ENCODE peak calls at places on chromosome 16, in six cellular contexts. G is ACHN, N is C1 segment of cervical spinal cord, W is glutamatergic neuron, P is AG09309, V is left lung. X is an unnamed sample.

GRCh38 chr16:27330542-27330941 is 16.8 kb downstream of the IL4R start:
- DNase-seq in G (no peak), N (no peak), W (no peak), P (peak; percentile 91), V (peak; percentile 73), X (no peak)

GRCh38 chr16:77618011-77618410 is 104.3 kb upstream of the NUDT7 start:
- DNase-seq in G (no peak), N (no peak), W (no peak), P (no peak), V (no peak), X (no peak)

GRCh38 chr16:66552288-66553143 is at the start of gene CKLF:
- DNase-seq in G (peak; percentile 93), N (peak; percentile 93), W (peak; percentile 89), P (peak; percentile 31), V (peak; percentile 88), X (peak; percentile 65)

GRCh38 chr16:12229759-12230594 is 253.4 kb downstream of the SNX29 start:
- DNase-seq in G (no peak), N (no peak), W (no peak), P (peak; percentile 28), V (no peak), X (peak; percentile 56)

GRCh38 chr16:70754874-70755600 is 45.9 kb downstream of the VAC14 start:
- DNase-seq in G (no peak), N (peak; percentile 41), W (no peak), P (no peak), V (no peak), X (no peak)

GRCh38 chr16:46884513-46885293 is 541 bp downstream of the GPT2 start:
- DNase-seq in G (peak; percentile 22), N (peak; percentile 60), W (peak; percentile 48), P (no peak), V (no peak), X (no peak)

GRCh38 chr16:66020642-66021041 is 345.8 kb upstream of the CDH5 start:
- DNase-seq in G (no peak), N (no peak), W (no peak), P (no peak), V (no peak), X (peak; percentile 49)

GRCh38 chr16:68396481-68396880 is 51.8 kb downstream of the SMPD3 start:
- DNase-seq in G (peak; percentile 51), N (peak; percentile 10), W (no peak), P (peak; percentile 31), V (peak; percentile 28), X (no peak)

GRCh38 chr16:56832768-56833167 is 32.2 kb upstream of the SLC12A3 start:
- DNase-seq in G (no peak), N (no peak), W (no peak), P (no peak), V (no peak), X (no peak)

GRCh38 chr16:22216191-22216831 is 10.2 kb downstream of the EEF2K start:
- DNase-seq in G (no peak), N (no peak), W (no peak), P (no peak), V (no peak), X (no peak)

GRCh38 chr16:4538067-4538385 is 547 bp downstream of the CDIP1 start:
- DNase-seq in G (no peak), N (no peak), W (no peak), P (no peak), V (no peak), X (no peak)

GRCh38 chr16:6682142-6682811 is 650.4 kb upstream of the RBFOX1 start:
- DNase-seq in G (peak; percentile 51), N (peak; percentile 14), W (peak; percentile 66), P (no peak), V (no peak), X (no peak)

GRCh38 chr16:49513040-49513439 is 139.4 kb downstream of the C16orf78 start:
- DNase-seq in G (peak; percentile 8), N (no peak), W (no peak), P (no peak), V (no peak), X (no peak)

GRCh38 chr16:30394603-30395154 is 541 bp upstream of the ZNF48 start:
- DNase-seq in G (peak; percentile 33), N (no peak), W (no peak), P (no peak), V (no peak), X (no peak)

GRCh38 chr16:10552998-10553491 is 27.4 kb downstream of the EMP2 start:
- DNase-seq in G (no peak), N (no peak), W (peak; percentile 35), P (no peak), V (peak; percentile 55), X (no peak)

GRCh38 chr16:7350801-7351200 is 18.2 kb downstream of the RBFOX1 start:
- DNase-seq in G (no peak), N (no peak), W (no peak), P (no peak), V (no peak), X (no peak)

GRCh38 chr16:77919761-77920415 is 102.5 kb upstream of the CLEC3A start:
- DNase-seq in G (no peak), N (no peak), W (no peak), P (no peak), V (no peak), X (no peak)

GRCh38 chr16:22189473-22190168 is 16.5 kb upstream of the EEF2K start:
- DNase-seq in G (peak; percentile 46), N (no peak), W (peak; percentile 68), P (no peak), V (peak; percentile 53), X (no peak)

GRCh38 chr16:77306050-77306616 is 106.9 kb downstream of the SYCE1L start:
- DNase-seq in G (no peak), N (no peak), W (no peak), P (no peak), V (no peak), X (no peak)

GRCh38 chr16:53055603-53056527 is 1.1 kb downstream of the CHD9 start:
- DNase-seq in G (peak; percentile 47), N (no peak), W (no peak), P (peak; percentile 20), V (no peak), X (no peak)

GRCh38 chr16:52535076-52535475 is 11.9 kb downstream of the TOX3 start:
- DNase-seq in G (no peak), N (no peak), W (no peak), P (no peak), V (no peak), X (no peak)

GRCh38 chr16:84943620-84944019 is 67.7 kb downstream of the ZDHHC7 start:
- DNase-seq in G (no peak), N (no peak), W (no peak), P (no peak), V (no peak), X (no peak)

GRCh38 chr16:25106567-25107465 is 4.7 kb upstream of the LCMT1 start:
- DNase-seq in G (peak; percentile 96), N (peak; percentile 95), W (peak; percentile 97), P (peak; percentile 29), V (peak; percentile 95), X (peak; percentile 52)

GRCh38 chr16:67393111-67393789 is at the start of gene TPPP3:
- DNase-seq in G (peak; percentile 87), N (peak; percentile 86), W (peak; percentile 89), P (no peak), V (peak; percentile 90), X (no peak)

GRCh38 chr16:1125471-1125870 is 27.4 kb upstream of the CACNA1H start:
- DNase-seq in G (no peak), N (no peak), W (no peak), P (no peak), V (no peak), X (peak; percentile 1)

GRCh38 chr16:87484487-87485331 is 8.1 kb downstream of the ZCCHC14 start:
- DNase-seq in G (peak; percentile 35), N (no peak), W (no peak), P (no peak), V (no peak), X (no peak)

GRCh38 chr16:65225488-65225887 is 103.6 kb upstream of the CDH11 start:
- DNase-seq in G (no peak), N (no peak), W (no peak), P (no peak), V (no peak), X (no peak)

GRCh38 chr16:67386861-67387455 is 6.3 kb downstream of the TPPP3 start:
- DNase-seq in G (no peak), N (no peak), W (no peak), P (no peak), V (no peak), X (no peak)

GRCh38 chr16:89711601-89712475 is 8.9 kb downstream of the VPS9D1 start:
- DNase-seq in G (no peak), N (peak; percentile 17), W (peak; percentile 70), P (no peak), V (no peak), X (no peak)

X was measured in HFF-Myc.